ENCODE peak calls at places on chromosomes 12 and 14, in eight cellular contexts. G, W, T, U, B, C, Z and J are unnamed samples.

GRCh38 chr14:60356921-60357550 is 108.0 kb downstream of the PPM1A start:
- DNase-seq in G (no peak), B (no peak), T (no peak), U (no peak), Z (no peak), W (no peak), C (no peak), J (no peak)

GRCh38 chr14:71130491-71131179 is 223.4 kb downstream of the PCNX1 start:
- DNase-seq in Z (no peak), T (peak), G (no peak), U (no peak), W (no peak), B (no peak), C (peak), J (no peak)

GRCh38 chr12:51886021-51886710 is 1.7 kb upstream of the ANKRD33 start:
- DNase-seq in G (no peak), U (peak), W (peak), T (peak), B (peak), C (peak), Z (peak), J (no peak)

GRCh38 chr14:68911594-68912227 is 67.4 kb downstream of the ACTN1 start:
- DNase-seq in Z (peak), W (peak), C (peak), B (peak), U (peak), G (no peak), T (peak), J (peak)

GRCh38 chr12:94649349-94650142 is 811 bp downstream of the TMCC3 start:
- DNase-seq in Z (peak), C (peak), G (no peak), T (peak), W (peak), U (peak), B (no peak), J (no peak)

GRCh38 chr12:31002999-31003398 is 70.7 kb upstream of the DDX11 start:
- DNase-seq in U (no peak), T (peak), W (no peak), Z (no peak), G (no peak), C (peak), B (no peak), J (no peak)

GRCh38 chr12:87779858-87780498 is 249.2 kb downstream of the C12orf50 start:
- DNase-seq in B (no peak), W (no peak), G (no peak), T (peak), U (no peak), C (no peak), Z (no peak), J (no peak)

GRCh38 chr14:70254476-70254961 is 65.8 kb upstream of the SLC8A3 start:
- DNase-seq in W (peak), T (peak), Z (no peak), C (peak), B (no peak), G (no peak), U (no peak), J (no peak)

GRCh38 chr12:55718020-55718419 is 2.2 kb upstream of the RDH5 start:
- DNase-seq in W (no peak), B (no peak), U (no peak), C (no peak), G (no peak), Z (no peak), T (no peak), J (no peak)

GRCh38 chr12:93197067-93197593 is 180.6 kb upstream of the NUDT4 start:
- DNase-seq in Z (no peak), U (no peak), T (peak), G (no peak), B (no peak), W (no peak), C (no peak), J (no peak)

GRCh38 chr12:103928736-103929050 is 1.5 kb upstream of the HSP90B1 start:
- DNase-seq in W (peak), B (no peak), Z (peak), T (no peak), C (no peak), G (peak), U (no peak), J (no peak)

GRCh38 chr12:127926004-127926403 is 341.0 kb upstream of the TMEM132C start:
- DNase-seq in T (no peak), W (peak), B (no peak), Z (no peak), U (no peak), G (no peak), C (peak), J (no peak)

GRCh38 chr12:49198431-49199155 is 9.7 kb upstream of the TUBA1A start:
- DNase-seq in C (peak), B (no peak), W (no peak), T (peak), Z (no peak), G (no peak), U (no peak), J (no peak)

GRCh38 chr12:9883175-9883574 is 1.9 kb downstream of the KLRF2 start:
- DNase-seq in U (no peak), B (no peak), T (peak), C (no peak), Z (no peak), W (no peak), G (no peak), J (no peak)

GRCh38 chr14:22220427-22220826 is 368.6 kb downstream of the DAD1 start:
- DNase-seq in G (no peak), B (no peak), W (no peak), U (no peak), T (peak), Z (no peak), C (peak), J (no peak)

GRCh38 chr12:110649341-110649847 is 35.5 kb downstream of the TCTN1 start:
- DNase-seq in Z (no peak), T (peak), G (no peak), B (no peak), W (no peak), C (peak), U (no peak), J (no peak)

GRCh38 chr14:32826404-32827082 is 112.1 kb upstream of the NPAS3 start:
- DNase-seq in C (no peak), Z (no peak), U (no peak), W (no peak), T (peak), B (no peak), G (no peak), J (no peak)

GRCh38 chr14:75375983-75376382 is 51.8 kb upstream of the JDP2 start:
- DNase-seq in U (no peak), B (no peak), Z (no peak), T (no peak), G (no peak), C (no peak), W (no peak), J (no peak)
- H3K4me3 ChIP-seq in U (no peak), B (no peak), Z (no peak), T (no peak), G (no peak), C (no peak), W (no peak), J (no peak)

GRCh38 chr12:83690465-83690864 is 1003.8 kb downstream of the TMTC2 start:
- DNase-seq in W (no peak), U (no peak), C (no peak), B (no peak), T (no peak), G (no peak), Z (no peak), J (no peak)
- H3K27ac ChIP-seq in W (no peak), U (no peak), C (no peak), B (no peak), T (no peak), G (no peak), Z (no peak), J (no peak)

GRCh38 chr14:105862581-105863239 is 336.3 kb downstream of the TMEM121 start:
- DNase-seq in B (peak), T (no peak), U (no peak), W (peak), Z (peak), G (no peak), C (no peak), J (no peak)

GRCh38 chr14:105864651-105865265 is 338.4 kb downstream of the TMEM121 start:
- DNase-seq in W (no peak), U (no peak), B (peak), Z (peak), T (no peak), G (no peak), C (no peak), J (no peak)

GRCh38 chr14:105861985-105862465 is 335.6 kb downstream of the TMEM121 start:
- DNase-seq in B (peak), U (no peak), W (peak), G (no peak), Z (no peak), T (no peak), C (no peak), J (no peak)

GRCh38 chr14:105864116-105864515 is 337.7 kb downstream of the TMEM121 start:
- DNase-seq in Z (peak), G (no peak), B (peak), T (no peak), W (no peak), C (no peak), U (no peak), J (no peak)

DNA sequence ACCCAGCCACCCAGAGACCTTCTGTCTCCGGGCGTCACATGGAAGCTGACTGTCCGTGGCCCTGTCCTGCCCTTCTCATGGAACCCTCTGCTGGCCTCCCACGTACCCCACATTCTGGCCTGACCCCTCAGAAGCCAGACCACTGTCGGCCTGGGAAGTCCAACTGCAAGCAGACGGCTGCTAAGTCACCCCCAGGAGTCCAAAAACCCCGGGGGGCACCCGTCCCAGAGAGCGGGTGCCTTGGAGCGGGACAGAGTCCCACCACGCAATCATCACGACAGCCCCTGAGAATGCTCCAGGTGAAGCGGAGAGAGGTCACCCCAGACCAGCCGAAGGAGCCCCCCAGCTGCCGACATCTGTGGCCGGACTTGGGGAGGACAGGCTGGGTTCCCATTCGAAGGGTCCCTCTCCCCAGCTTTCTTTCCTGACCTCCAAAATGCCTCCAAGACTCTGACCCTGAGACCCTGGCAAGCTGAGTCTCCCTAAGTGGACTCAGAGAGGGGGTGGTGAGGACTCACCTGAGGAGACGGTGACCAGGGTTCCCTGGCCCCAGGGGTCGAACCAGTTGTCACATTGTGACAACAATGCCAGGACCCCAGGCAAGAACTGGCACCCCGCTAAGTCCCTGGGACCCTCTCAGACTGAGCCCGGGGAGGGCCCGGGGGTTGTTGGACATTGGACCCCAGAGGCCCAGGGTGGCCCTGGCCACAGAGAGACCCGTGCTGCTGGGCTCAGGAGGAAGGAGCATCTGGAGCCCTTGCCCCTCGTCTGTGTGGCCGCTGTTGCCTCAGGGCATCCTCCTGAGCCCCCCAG is 337.1 kb downstream of the TMEM121 start:
- DNase-seq in W (peak), B (peak), U (no peak), T (no peak), G (no peak), Z (peak), C (no peak), J (no peak)
- H3K4me3 ChIP-seq in W (no peak), B (no peak), U (no peak), T (no peak), G (no peak), Z (no peak), C (no peak), J (no peak)

DNA sequence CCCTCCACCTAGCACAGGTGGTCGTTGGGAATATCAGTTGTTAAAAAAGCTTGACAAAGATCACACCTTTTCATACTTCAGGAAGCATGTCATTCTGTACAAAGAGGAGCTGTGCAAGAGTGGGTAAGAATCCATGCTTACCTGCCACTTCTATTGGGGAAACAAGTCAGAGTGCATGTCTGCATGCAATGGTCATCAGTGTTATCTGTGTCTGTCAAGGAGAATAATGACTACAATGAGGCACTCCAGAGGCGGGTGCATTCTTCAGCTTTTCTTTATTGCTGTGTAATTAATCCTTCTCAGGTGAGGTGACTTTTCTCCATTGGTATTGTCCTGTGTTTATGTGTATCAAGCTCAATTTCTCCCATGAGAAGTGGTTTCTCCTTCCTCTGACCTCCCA is 24.4 kb downstream of the KCNA5 start:
- DNase-seq in T (no peak), W (no peak), U (no peak), C (no peak), B (no peak), G (no peak), Z (no peak), J (no peak)
- H3K27ac ChIP-seq in T (no peak), W (no peak), U (no peak), C (no peak), B (no peak), G (no peak), Z (no peak), J (no peak)

DNA sequence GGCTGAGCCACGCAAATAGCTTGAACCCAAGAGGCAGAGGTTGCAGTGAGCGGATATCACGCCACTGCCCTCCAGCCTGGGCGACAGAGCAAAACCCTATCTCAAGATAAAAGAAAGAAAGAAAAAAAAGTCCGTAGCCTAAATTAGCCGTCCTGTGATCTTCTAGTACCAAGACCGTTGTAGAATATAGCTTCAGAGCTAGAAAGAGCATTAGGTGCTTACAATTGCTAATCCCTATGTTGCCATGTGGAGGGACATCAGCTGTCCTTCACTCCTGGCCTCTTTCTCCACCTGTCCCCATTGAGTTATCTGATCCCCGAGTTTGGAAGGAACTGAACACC is 1.2 kb downstream of the CDKN3 start:
- DNase-seq in Z (no peak), B (no peak), U (no peak), G (no peak), C (no peak), T (no peak), W (no peak), J (no peak)
- H3K4me3 ChIP-seq in Z (no peak), B (no peak), U (peak), G (no peak), C (no peak), T (peak), W (peak), J (no peak)

GRCh38 chr14:90629471-90629870 is 186.8 kb downstream of the TTC7B start:
- DNase-seq in U (no peak), Z (no peak), T (no peak), G (no peak), W (no peak), B (no peak), C (no peak), J (no peak)
- H3K27ac ChIP-seq in U (no peak), Z (no peak), T (no peak), G (peak), W (no peak), B (no peak), C (no peak), J (no peak)